ENCODE peak calls at places on chromosomes 1 and 21, in ten cellular contexts. N, T, L, P, V, G, Y, K, Q and J are unnamed samples.

GRCh38 chr1:17365271-17365670 is 6.7 kb upstream of the PADI6 start:
- DNase-seq in Q (no peak), Y (peak), T (no peak), N (no peak), P (peak), G (no peak), L (no peak), K (no peak), V (no peak), J (no peak)

GRCh38 chr1:93433407-93433961 is 14.4 kb upstream of the FNBP1L start:
- DNase-seq in Q (no peak), N (no peak), T (no peak), V (no peak), L (no peak), K (no peak), P (no peak), G (no peak), Y (peak), J (no peak)

GRCh38 chr1:14009576-14009975 is 309.6 kb downstream of the PRDM2 start:
- DNase-seq in K (no peak), Y (no peak), T (no peak), V (no peak), P (no peak), Q (no peak), N (no peak), L (no peak), G (no peak), J (no peak)

GRCh38 chr1:58165073-58165472 is 381.5 kb downstream of the OMA1 start:
- DNase-seq in T (no peak), P (no peak), K (no peak), N (no peak), Y (no peak), Q (no peak), L (no peak), G (no peak), V (no peak), J (no peak)

GRCh38 chr1:93148001-93148400 is 32.2 kb downstream of the TMED5 start:
- DNase-seq in G (no peak), P (no peak), Q (no peak), K (no peak), N (no peak), Y (no peak), L (no peak), T (no peak), V (peak), J (no peak)

GRCh38 chr1:159870704-159871103 is 8.2 kb upstream of the VSIG8 start:
- DNase-seq in T (no peak), N (no peak), Y (no peak), P (no peak), G (no peak), Q (no peak), K (no peak), L (no peak), V (no peak), J (no peak)

GRCh38 chr1:206010101-206010500 is 6.9 kb upstream of the RAB7B start:
- DNase-seq in T (no peak), K (no peak), P (no peak), Q (no peak), G (no peak), Y (no peak), V (no peak), N (no peak), L (no peak), J (no peak)

GRCh38 chr1:230542054-230542453 is 100.2 kb upstream of the COG2 start:
- DNase-seq in G (no peak), N (no peak), P (peak), Q (peak), L (no peak), V (no peak), T (peak), Y (peak), K (no peak), J (peak)

GRCh38 chr1:57615956-57616355 is 192.1 kb upstream of the DAB1 start:
- DNase-seq in G (no peak), Y (no peak), N (no peak), P (peak), L (no peak), Q (no peak), V (no peak), T (no peak), K (no peak), J (no peak)

GRCh38 chr1:234604726-234605492 is 5.1 kb downstream of the IRF2BP2 start:
- DNase-seq in N (no peak), K (no peak), T (no peak), L (no peak), Q (no peak), Y (peak), G (no peak), V (peak), P (peak), J (no peak)

GRCh38 chr1:78009836-78010235 is 5.1 kb downstream of the DNAJB4 start:
- DNase-seq in G (no peak), Y (peak), N (no peak), P (no peak), Q (no peak), V (no peak), T (no peak), K (no peak), L (no peak), J (no peak)

GRCh38 chr1:26524181-26524580 is 5.4 kb upstream of the RPS6KA1 start:
- DNase-seq in V (no peak), Q (no peak), P (peak), L (no peak), G (no peak), Y (peak), K (no peak), N (no peak), T (no peak), J (no peak)

GRCh38 chr1:29166291-29166878 is 15.3 kb downstream of the SRSF4 start:
- DNase-seq in Y (no peak), V (no peak), G (no peak), L (peak), Q (no peak), P (no peak), N (no peak), K (no peak), T (no peak), J (peak)

GRCh38 chr1:51729156-51729823 is 112.4 kb downstream of the OSBPL9 start:
- DNase-seq in V (peak), N (peak), T (peak), P (peak), K (peak), L (peak), G (peak), Q (no peak), Y (peak), J (peak)

GRCh38 chr1:8026976-8027747 is 1.1 kb upstream of the ERRFI1 start:
- DNase-seq in Q (no peak), Y (no peak), K (no peak), P (no peak), L (no peak), N (no peak), T (no peak), G (peak), V (peak), J (no peak)

GRCh38 chr1:79293611-79294010 is 287.1 kb upstream of the ADGRL4 start:
- DNase-seq in N (no peak), K (no peak), L (no peak), Y (peak), T (no peak), G (no peak), P (peak), V (peak), Q (no peak), J (no peak)

GRCh38 chr1:163083690-163084089 is 14.5 kb downstream of the RGS4 start:
- DNase-seq in T (peak), Q (no peak), K (no peak), P (peak), G (no peak), N (no peak), Y (peak), V (peak), L (no peak), J (no peak)

GRCh38 chr1:2645143-2645542 is 12.3 kb upstream of the MMEL1 start:
- DNase-seq in P (no peak), Q (no peak), G (no peak), Y (no peak), V (no peak), L (no peak), T (no peak), K (peak), N (no peak), J (no peak)

GRCh38 chr1:45394342-45394741 is 54.1 kb upstream of the MUTYH start:
- DNase-seq in V (no peak), T (no peak), P (no peak), Q (no peak), G (no peak), L (no peak), Y (no peak), N (no peak), K (no peak), J (no peak)
- H3K4me3 ChIP-seq in V (no peak), T (no peak), P (no peak), Q (no peak), G (no peak), L (no peak), Y (no peak), N (no peak), K (no peak), J (no peak)

GRCh38 chr1:161198206-161198876 is 513 bp downstream of the ADAMTS4 start:
- DNase-seq in Q (no peak), G (no peak), T (no peak), L (no peak), V (peak), N (no peak), K (peak), Y (no peak), P (peak), J (no peak)
- H3K4me3 ChIP-seq in Q (peak), G (peak), T (no peak), L (no peak), V (peak), N (no peak), K (peak), Y (no peak), P (no peak), J (no peak)

DNA sequence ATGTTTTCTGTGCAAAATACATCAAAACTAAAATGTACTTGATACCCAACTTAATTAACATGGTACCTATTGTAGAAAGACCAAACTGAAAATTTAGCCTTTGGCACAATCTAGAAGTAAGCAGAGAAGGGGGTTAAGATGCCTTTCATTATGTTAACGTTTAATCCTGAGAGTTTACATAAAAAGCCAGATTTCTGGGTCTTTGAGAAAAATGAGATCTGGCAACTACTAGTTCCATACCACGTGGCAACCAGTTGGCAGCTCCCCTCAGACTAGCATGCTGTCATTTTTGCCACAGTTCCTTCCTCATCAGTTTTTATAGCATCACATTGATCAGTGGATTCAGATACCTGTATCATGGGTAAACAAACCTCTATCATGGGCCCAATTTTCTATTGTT is 1.5 kb downstream of the RO60 start:
- DNase-seq in N (no peak), Q (no peak), L (no peak), G (no peak), Y (peak), K (no peak), T (no peak), V (peak), P (no peak), J (no peak)
- H3K4me3 ChIP-seq in N (peak), Q (peak), L (peak), G (peak), Y (peak), K (no peak), T (peak), V (peak), P (peak), J (peak)

GRCh38 chr1:180158149-180159147 is 3.8 kb downstream of the QSOX1 start:
- DNase-seq in Y (no peak), N (no peak), V (no peak), L (no peak), P (no peak), K (no peak), T (no peak), G (no peak), Q (no peak), J (no peak)

GRCh38 chr1:180156201-180156600 is 1.5 kb downstream of the QSOX1 start:
- DNase-seq in L (no peak), Y (no peak), G (no peak), K (no peak), P (no peak), N (no peak), T (no peak), V (peak), Q (no peak), J (no peak)

GRCh38 chr1:180157108-180157507 is 2.4 kb downstream of the QSOX1 start:
- DNase-seq in G (no peak), Y (no peak), P (no peak), V (peak), Q (no peak), K (no peak), L (no peak), N (no peak), T (no peak), J (no peak)

GRCh38 chr1:180156631-180157091 is 2.0 kb downstream of the QSOX1 start:
- DNase-seq in V (peak), T (no peak), K (no peak), N (no peak), G (no peak), L (no peak), P (peak), Y (no peak), Q (no peak), J (no peak)

GRCh38 chr1:180157576-180158057 is 2.9 kb downstream of the QSOX1 start:
- DNase-seq in L (no peak), Y (no peak), V (no peak), G (no peak), P (peak), Q (no peak), N (no peak), T (no peak), K (no peak), J (no peak)
- H3K4me3 ChIP-seq in L (no peak), Y (no peak), V (peak), G (no peak), P (no peak), Q (no peak), N (no peak), T (no peak), K (no peak), J (no peak)

GRCh38 chr1:203077367-203077766 is 8.4 kb downstream of the MYOG start:
- DNase-seq in L (no peak), Q (no peak), Y (no peak), T (no peak), N (no peak), V (no peak), P (no peak), G (no peak), K (no peak), J (no peak)

GRCh38 chr1:203077956-203078355 is 7.9 kb downstream of the MYOG start:
- DNase-seq in K (no peak), T (no peak), P (no peak), Y (no peak), N (no peak), Q (no peak), G (no peak), V (no peak), L (no peak), J (no peak)

GRCh38 chr1:203074610-203075009 is 11.2 kb downstream of the MYOG start:
- DNase-seq in Y (no peak), G (no peak), N (no peak), K (no peak), T (no peak), V (no peak), L (no peak), Q (no peak), P (no peak), J (no peak)

GRCh38 chr1:203076031-203076511 is 9.7 kb downstream of the MYOG start:
- DNase-seq in Q (no peak), P (no peak), G (peak), V (no peak), N (no peak), Y (no peak), K (peak), T (no peak), L (no peak), J (no peak)

GRCh38 chr1:203075249-203076030 is 10.4 kb downstream of the MYOG start:
- DNase-seq in Q (no peak), T (no peak), Y (no peak), K (peak), N (peak), L (no peak), P (no peak), V (no peak), G (no peak), J (no peak)
- H3K4me3 ChIP-seq in Q (peak), T (peak), Y (no peak), K (peak), N (no peak), L (no peak), P (no peak), V (no peak), G (peak), J (no peak)

DNA sequence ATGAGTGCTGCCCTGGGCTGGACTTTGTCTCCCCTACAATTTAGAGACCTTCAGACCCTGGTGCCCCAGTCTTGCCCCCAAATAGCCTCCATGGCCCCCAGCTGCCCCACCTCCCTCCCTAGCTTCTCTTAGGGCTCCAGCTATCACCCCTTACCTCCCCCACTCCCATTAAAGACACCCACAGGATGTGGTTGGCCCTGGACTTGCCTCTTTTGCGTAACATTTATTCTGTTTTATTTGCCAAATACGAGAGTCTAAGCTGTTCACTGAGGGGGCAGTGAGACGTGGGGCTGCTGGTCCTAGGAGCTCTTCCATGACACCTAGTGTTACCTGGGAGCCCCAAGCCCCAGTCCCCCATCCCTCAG is 4.5 kb downstream of the ZC3H12A start:
- DNase-seq in N (peak), T (no peak), Q (no peak), G (no peak), K (no peak), V (peak), P (peak), L (no peak), Y (peak), J (peak)
- H3K4me3 ChIP-seq in N (peak), T (peak), Q (peak), G (peak), K (peak), V (no peak), P (peak), L (no peak), Y (peak), J (peak)

GRCh38 chr1:237124856-237125462 is 83.0 kb downstream of the RYR2 start:
- DNase-seq in Y (no peak), N (no peak), P (no peak), T (no peak), K (no peak), G (no peak), V (peak), L (peak), Q (no peak), J (peak)

GRCh38 chr1:237120683-237121082 is 78.7 kb downstream of the RYR2 start:
- DNase-seq in Y (no peak), L (no peak), N (no peak), K (no peak), T (no peak), Q (no peak), V (no peak), P (no peak), G (no peak), J (peak)

GRCh38 chr1:237126180-237126579 is 84.2 kb downstream of the RYR2 start:
- DNase-seq in L (no peak), Q (no peak), V (no peak), K (no peak), G (no peak), Y (no peak), T (no peak), N (no peak), P (no peak), J (no peak)
- H3K4me3 ChIP-seq in L (no peak), Q (no peak), V (no peak), K (no peak), G (no peak), Y (no peak), T (no peak), N (no peak), P (no peak), J (no peak)

GRCh38 chr1:12405325-12406217 is 175.7 kb downstream of the VPS13D start:
- DNase-seq in T (no peak), V (peak), Q (no peak), L (no peak), K (no peak), Y (no peak), G (peak), N (no peak), P (no peak), J (no peak)

GRCh38 chr1:12400030-12400693 is 170.3 kb downstream of the VPS13D start:
- DNase-seq in K (no peak), V (no peak), Y (no peak), L (no peak), G (no peak), T (no peak), P (no peak), Q (no peak), N (no peak), J (no peak)

GRCh38 chr1:12404918-12405317 is 175.1 kb downstream of the VPS13D start:
- DNase-seq in N (no peak), Y (no peak), T (no peak), P (no peak), G (no peak), K (no peak), V (no peak), Q (no peak), L (no peak), J (no peak)

GRCh38 chr1:12402844-12403243 is 173.0 kb downstream of the VPS13D start:
- DNase-seq in Y (no peak), Q (no peak), N (no peak), T (no peak), K (no peak), P (no peak), V (no peak), G (no peak), L (no peak), J (no peak)

DNA sequence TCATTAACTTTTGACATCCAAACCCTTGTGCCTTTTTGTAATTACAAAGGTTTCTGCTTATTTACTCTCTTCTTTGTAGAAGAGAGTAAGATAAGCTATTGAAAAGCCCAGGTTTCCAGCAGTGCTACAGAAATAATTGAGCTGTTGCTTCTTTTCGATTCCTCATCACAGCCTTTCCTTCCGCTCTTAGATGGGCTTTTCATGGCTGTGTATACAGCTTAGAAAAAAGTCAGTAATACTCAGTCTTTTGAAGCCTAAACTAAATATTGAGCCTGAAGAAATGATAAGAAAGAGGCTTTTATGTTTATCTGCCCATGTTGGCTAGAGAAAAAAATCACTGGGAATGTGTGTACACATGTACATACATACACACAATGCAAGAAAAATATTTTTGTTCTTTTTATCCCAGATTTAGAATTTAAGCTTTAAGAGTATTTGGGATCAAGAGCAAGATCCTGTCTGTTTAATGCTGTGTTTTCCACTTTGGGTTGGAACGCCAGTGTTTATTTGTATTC is 172.4 kb downstream of the VPS13D start:
- DNase-seq in L (no peak), Y (no peak), G (no peak), V (no peak), Q (no peak), N (no peak), T (no peak), P (no peak), K (no peak), J (no peak)
- H3K4me3 ChIP-seq in L (no peak), Y (no peak), G (no peak), V (no peak), Q (no peak), N (no peak), T (no peak), P (no peak), K (no peak), J (no peak)

GRCh38 chr1:236159704-236160539 is 17.6 kb downstream of the GPR137B start:
- DNase-seq in Y (no peak), P (no peak), K (peak), G (no peak), T (no peak), V (no peak), N (no peak), Q (no peak), L (no peak), J (no peak)
- H3K4me3 ChIP-seq in Y (no peak), P (no peak), K (no peak), G (no peak), T (no peak), V (no peak), N (no peak), Q (no peak), L (no peak), J (no peak)

DNA sequence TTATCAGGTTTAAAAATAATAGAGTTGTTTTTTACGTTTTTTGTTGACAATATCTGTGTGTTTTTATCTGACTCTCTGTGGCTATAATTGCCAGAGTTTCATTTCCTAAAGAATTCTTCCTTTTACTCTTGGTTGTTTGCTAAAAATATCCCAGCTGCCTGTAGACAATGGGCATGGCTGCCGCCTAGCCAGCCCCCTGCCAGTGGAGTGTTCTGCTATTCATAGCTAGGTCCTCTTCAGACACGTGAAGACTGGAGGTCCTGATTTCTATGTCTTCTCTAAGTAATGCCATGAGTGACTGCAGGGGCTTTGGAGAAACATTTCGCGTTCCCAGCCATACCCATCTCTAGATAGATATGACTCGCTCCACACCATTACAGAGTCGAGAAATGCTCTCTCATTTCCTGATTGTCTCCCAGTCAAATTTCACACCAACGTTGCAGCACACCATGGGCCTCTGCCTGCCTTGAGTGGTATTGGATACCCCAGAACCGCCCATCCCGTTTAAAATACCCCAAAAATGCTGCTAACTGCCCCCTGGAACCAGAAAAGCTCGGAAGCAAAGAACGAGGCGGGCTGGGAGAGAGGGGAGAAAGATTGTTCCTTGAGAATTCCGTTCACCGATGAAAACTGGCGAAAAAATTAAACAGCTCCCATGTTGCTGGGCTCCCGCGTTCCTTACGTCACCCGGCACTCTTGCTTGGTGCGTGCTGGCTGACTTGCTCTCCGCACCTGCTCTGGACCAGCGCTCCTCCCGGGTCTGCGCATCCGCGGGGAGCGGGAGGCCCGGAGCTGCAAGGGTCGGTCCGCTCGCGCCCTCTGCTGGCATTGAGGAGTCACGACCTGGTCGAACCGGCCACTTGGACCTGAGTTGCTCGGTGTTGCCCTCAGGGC is 99.3 kb upstream of the BACE2 start:
- DNase-seq in T (peak), Q (peak), G (peak), Y (peak), V (peak), N (peak), P (peak), L (peak), K (peak), J (no peak)
- H3K4me3 ChIP-seq in T (no peak), Q (peak), G (peak), Y (no peak), V (no peak), N (no peak), P (no peak), L (no peak), K (peak), J (no peak)